ENCODE peak calls at places on chromosomes 13 and 19, in ten cellular contexts. N, X, C, R, H, L, D, E, F and V are unnamed samples.

GRCh38 chr19:18853755-18854427 is 22.1 kb downstream of the UPF1 start:
- DNase-seq in N (no peak), X (no peak), C (no peak), R (no peak), H (no peak), L (no peak), D (no peak), E (no peak), F (no peak), V (no peak)

GRCh38 chr13:41648314-41648935 is 191.1 kb downstream of the RGCC start:
- DNase-seq in N (no peak), X (no peak), C (no peak), R (no peak), H (peak), L (no peak), D (no peak), E (no peak), F (no peak), V (no peak)

GRCh38 chr13:109787135-109787954 is 962 bp upstream of the IRS2 start:
- DNase-seq in N (no peak), X (peak), C (peak), R (peak), H (peak), L (peak), D (peak), E (peak), F (peak), V (peak)

GRCh38 chr19:3733549-3734309 is 25.5 kb downstream of the TJP3 start:
- DNase-seq in N (no peak), X (no peak), C (no peak), R (no peak), H (no peak), L (no peak), D (no peak), E (no peak), F (no peak), V (no peak)

GRCh38 chr13:45416521-45417125 is 1.6 kb downstream of the SLC25A30 start:
- DNase-seq in N (no peak), X (no peak), C (no peak), R (no peak), H (no peak), L (no peak), D (no peak), E (no peak), F (peak), V (no peak)

GRCh38 chr19:43438291-43439162 is 23.8 kb downstream of the TEX101 start:
- DNase-seq in N (no peak), X (no peak), C (no peak), R (no peak), H (peak), L (peak), D (no peak), E (peak), F (no peak), V (no peak)

GRCh38 chr19:28350673-28351072 is 862.3 kb downstream of the UQCRFS1 start:
- DNase-seq in N (no peak), X (no peak), C (no peak), R (no peak), H (no peak), L (no peak), D (no peak), E (no peak), F (no peak), V (no peak)

GRCh38 chr19:18771328-18772242 is 19.5 kb downstream of the COMP start:
- DNase-seq in N (no peak), X (no peak), C (no peak), R (no peak), H (no peak), L (no peak), D (no peak), E (no peak), F (no peak), V (no peak)

GRCh38 chr19:33950141-33950805 is 153.6 kb downstream of the KCTD15 start:
- DNase-seq in N (no peak), X (no peak), C (no peak), R (no peak), H (peak), L (no peak), D (no peak), E (no peak), F (no peak), V (no peak)

GRCh38 chr19:19750842-19751790 is 18.2 kb upstream of the ZNF14 start:
- DNase-seq in N (no peak), X (no peak), C (no peak), R (no peak), H (no peak), L (no peak), D (no peak), E (no peak), F (no peak), V (no peak)

GRCh38 chr19:41860419-41861097 is 503 bp downstream of the RPS19 start:
- DNase-seq in N (no peak), X (no peak), C (no peak), R (no peak), H (no peak), L (peak), D (peak), E (no peak), F (no peak), V (peak)

GRCh38 chr19:41907994-41908615 is 20.1 kb downstream of the ERFL start:
- DNase-seq in N (no peak), X (no peak), C (no peak), R (no peak), H (no peak), L (no peak), D (no peak), E (no peak), F (no peak), V (no peak)

GRCh38 chr13:97191615-97192014 is 30.5 kb upstream of the MBNL2 start:
- DNase-seq in N (no peak), X (no peak), C (no peak), R (no peak), H (no peak), L (no peak), D (no peak), E (no peak), F (no peak), V (no peak)

GRCh38 chr19:1008268-1009042 is 8.2 kb downstream of the GRIN3B start:
- DNase-seq in N (no peak), X (no peak), C (no peak), R (no peak), H (no peak), L (no peak), D (no peak), E (no peak), F (no peak), V (no peak)

GRCh38 chr19:5503598-5503997 is 48.4 kb downstream of the ZNRF4 start:
- DNase-seq in N (no peak), X (no peak), C (no peak), R (no peak), H (no peak), L (no peak), D (no peak), E (no peak), F (no peak), V (no peak)

GRCh38 chr13:110312669-110313031 is 5.6 kb downstream of the COL4A2 start:
- DNase-seq in N (no peak), X (no peak), C (no peak), R (no peak), H (peak), L (no peak), D (no peak), E (peak), F (no peak), V (no peak)

GRCh38 chr13:29545988-29546387 is 49.5 kb downstream of the SLC7A1 start:
- DNase-seq in N (no peak), X (no peak), C (no peak), R (no peak), H (no peak), L (no peak), D (no peak), E (no peak), F (no peak), V (no peak)

GRCh38 chr19:51468545-51468920 is 9.8 kb upstream of the CEACAM18 start:
- DNase-seq in N (no peak), X (no peak), C (no peak), R (no peak), H (no peak), L (no peak), D (no peak), E (no peak), F (no peak), V (no peak)

GRCh38 chr19:55619264-55619663 is 5.1 kb downstream of the ZNF784 start:
- DNase-seq in N (no peak), X (no peak), C (no peak), R (no peak), H (no peak), L (no peak), D (no peak), E (peak), F (no peak), V (no peak)

GRCh38 chr13:79451500-79451962 is 29.4 kb upstream of the NDFIP2 start:
- DNase-seq in N (peak), X (peak), C (peak), R (no peak), H (peak), L (no peak), D (peak), E (peak), F (no peak), V (peak)

GRCh38 chr19:3360494-3361383 is 5.6 kb upstream of the NFIC start:
- DNase-seq in N (peak), X (peak), C (peak), R (no peak), H (no peak), L (peak), D (peak), E (peak), F (no peak), V (peak)

GRCh38 chr19:18157465-18158063 is 4.6 kb downstream of the PIK3R2 start:
- DNase-seq in N (no peak), X (no peak), C (no peak), R (peak), H (no peak), L (no peak), D (no peak), E (no peak), F (peak), V (no peak)

GRCh38 chr19:39126593-39127187 is 1.1 kb downstream of the PAK4 start:
- DNase-seq in N (no peak), X (no peak), C (no peak), R (no peak), H (peak), L (no peak), D (peak), E (peak), F (no peak), V (no peak)

GRCh38 chr13:99275093-99275469 is 16.9 kb upstream of the GPR18 start:
- DNase-seq in N (no peak), X (no peak), C (peak), R (no peak), H (peak), L (peak), D (no peak), E (peak), F (no peak), V (peak)

GRCh38 chr13:89401209-89401810 is 1730.1 kb downstream of the SLITRK5 start:
- DNase-seq in N (no peak), X (no peak), C (no peak), R (no peak), H (peak), L (no peak), D (no peak), E (no peak), F (no peak), V (no peak)

GRCh38 chr13:95524270-95524901 is 28.1 kb upstream of the CLDN10 start:
- DNase-seq in N (no peak), X (no peak), C (no peak), R (no peak), H (peak), L (no peak), D (no peak), E (no peak), F (no peak), V (no peak)

GRCh38 chr13:62357887-62358645 is 942.4 kb upstream of the PCDH20 start:
- DNase-seq in N (no peak), X (no peak), C (no peak), R (peak), H (peak), L (no peak), D (no peak), E (no peak), F (no peak), V (no peak)

GRCh38 chr13:93244918-93245280 is 18.3 kb downstream of the GPC6 start:
- DNase-seq in N (no peak), X (no peak), C (no peak), R (no peak), H (peak), L (no peak), D (no peak), E (no peak), F (no peak), V (no peak)

GRCh38 chr19:1264801-1265610 is 4.1 kb upstream of the CIRBP start:
- DNase-seq in N (no peak), X (no peak), C (no peak), R (no peak), H (peak), L (peak), D (peak), E (peak), F (no peak), V (no peak)